ENCODE peak calls at places on chromosome 16, in seven cellular contexts. U, J, X, E, N, P and K are unnamed samples.

GRCh38 chr16:4032768-4033167 is 83.5 kb downstream of the ADCY9 start:
- DNase-seq in E (no peak), N (peak; percentile 44), J (no peak), X (no peak), P (peak; percentile 37), U (no peak), K (peak; percentile 87)

GRCh38 chr16:10979717-10980601 is 35.6 kb downstream of the CLEC16A start:
- DNase-seq in P (peak; percentile 29), U (peak; percentile 55), N (peak; percentile 50), E (no peak), J (no peak), X (peak; percentile 87), K (peak; percentile 81)

GRCh38 chr16:23434380-23434779 is 18.6 kb downstream of the COG7 start:
- DNase-seq in J (peak; percentile 59), P (no peak), U (no peak), X (peak; percentile 56), E (peak; percentile 71), N (no peak), K (no peak)

GRCh38 chr16:75343311-75343710 is 90.0 kb downstream of the CFDP1 start:
- DNase-seq in E (no peak), P (no peak), U (no peak), J (no peak), N (no peak), X (no peak), K (no peak)

GRCh38 chr16:2529061-2529931 is 1.9 kb downstream of the CEMP1 start:
- DNase-seq in E (no peak), N (peak; percentile 20), X (no peak), U (peak; percentile 31), P (no peak), J (no peak), K (peak; percentile 53)

GRCh38 chr16:81562174-81562849 is 117.7 kb downstream of the CMIP start:
- DNase-seq in X (no peak), J (no peak), U (no peak), P (no peak), E (no peak), N (peak; percentile 27), K (no peak)

GRCh38 chr16:11079657-11080187 is 135.4 kb downstream of the CLEC16A start:
- DNase-seq in N (no peak), J (no peak), P (no peak), U (no peak), X (peak; percentile 28), E (no peak), K (no peak)

GRCh38 chr16:70473446-70474319 is 19.3 kb downstream of the FCSK start:
- DNase-seq in N (no peak), U (no peak), E (no peak), P (no peak), J (no peak), X (no peak), K (no peak)

GRCh38 chr16:9378876-9379275 is 287.4 kb downstream of the HAPSTR1 start:
- DNase-seq in P (no peak), E (no peak), X (no peak), J (no peak), U (no peak), N (no peak), K (no peak)

GRCh38 chr16:3283525-3284447 is 495 bp downstream of the ZNF263 start:
- DNase-seq in N (peak; percentile 37), J (no peak), P (peak; percentile 40), E (no peak), U (peak; percentile 24), X (peak; percentile 18), K (peak; percentile 55)

GRCh38 chr16:53052519-53053501 is at the start of gene CHD9NB:
- DNase-seq in U (no peak), N (no peak), J (peak; percentile 73), X (peak; percentile 99), E (no peak), P (peak; percentile 33), K (no peak)

DNA sequence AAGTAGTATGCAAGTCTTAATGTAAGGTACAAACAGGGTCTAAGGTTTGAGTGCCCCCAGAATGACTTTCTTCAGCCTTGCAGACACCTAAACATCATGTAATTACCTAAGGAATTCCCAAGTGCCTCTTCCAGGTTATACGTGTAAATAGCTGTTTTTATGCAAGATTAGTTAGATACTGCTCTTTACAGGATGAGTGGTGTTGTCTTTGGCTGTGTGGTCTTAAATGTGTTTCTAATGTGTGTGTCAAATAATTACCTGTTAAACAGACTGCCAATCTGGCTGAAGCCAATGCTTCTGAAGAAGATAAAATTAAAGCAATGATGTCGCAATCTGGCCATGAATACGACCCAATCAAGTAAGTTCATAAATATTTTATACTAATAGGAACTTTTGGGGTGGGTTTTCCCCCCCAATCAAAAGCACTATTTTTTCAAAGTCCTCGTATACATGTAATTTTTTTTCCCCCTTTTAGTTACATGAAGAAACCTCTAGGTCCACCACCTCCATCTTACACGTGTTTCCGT is 16.0 kb downstream of the RBBP6 start:
- DNase-seq in U (no peak), N (no peak), E (no peak), X (no peak), J (no peak), P (no peak), K (no peak)
- H3K4me1 ChIP-seq in U (no peaks in the 10 kb centered on the region), N (no peaks in the 10 kb centered on the region), E (no peaks in the 10 kb centered on the region), X (no peaks in the 10 kb centered on the region), J (no peaks in the 10 kb centered on the region), P (no peaks in the 10 kb centered on the region), K (no peaks in the 10 kb centered on the region)

DNA sequence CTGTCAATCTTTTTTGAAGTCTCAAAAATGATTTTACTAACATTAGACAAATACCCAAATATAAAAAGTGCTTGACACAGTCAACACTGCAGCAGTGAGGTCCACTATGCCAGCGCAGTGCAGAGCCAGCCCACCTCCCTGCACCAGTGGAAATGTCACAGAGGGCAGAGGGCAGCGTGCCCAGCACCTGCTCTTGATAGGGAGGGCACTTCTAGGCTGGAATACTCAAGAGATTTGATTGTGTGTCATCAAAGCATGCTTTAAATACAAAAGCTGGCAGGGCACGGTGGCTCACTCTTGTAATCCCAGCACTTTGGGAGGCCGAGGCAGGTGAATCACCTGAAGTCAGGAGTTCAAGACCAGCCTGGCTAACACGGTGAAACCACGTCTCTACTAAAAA is 136.0 kb downstream of the ANKRD11 start:
- DNase-seq in E (no peak), P (no peak), N (no peak), J (no peak), U (no peak), X (no peak), K (peak; percentile 48)
- H3K4me1 ChIP-seq in E (peaks cover 26% of the 10 kb centered on the region), P (peaks cover 26% of the 10 kb centered on the region), N (peaks cover 76% of the 10 kb centered on the region), J (peaks cover 7% of the 10 kb centered on the region), U (peaks cover 19% of the 10 kb centered on the region), X (peaks cover 41% of the 10 kb centered on the region), K (no peaks in the 10 kb centered on the region)

GRCh38 chr16:88762258-88762870 is 22.7 kb downstream of the PIEZO1 start:
- DNase-seq in P (no peak), U (no peak), J (no peak), X (no peak), E (no peak), N (no peak), K (no peak)
- H3K4me1 ChIP-seq in P (peaks cover 1% of the 10 kb centered on the region), U (peaks cover 10% of the 10 kb centered on the region), J (peaks cover 13% of the 10 kb centered on the region), X (peaks cover 29% of the 10 kb centered on the region), E (peaks cover 50% of the 10 kb centered on the region), N (no peaks in the 10 kb centered on the region), K (no peaks in the 10 kb centered on the region)

GRCh38 chr16:87075319-87075860 is 241.8 kb downstream of the C16orf95 start:
- DNase-seq in P (no peak), J (no peak), E (no peak), N (no peak), U (no peak), X (no peak), K (no peak)
- H3K4me1 ChIP-seq in P (no peaks in the 10 kb centered on the region), J (peaks cover 7% of the 10 kb centered on the region), E (no peaks in the 10 kb centered on the region), N (no peaks in the 10 kb centered on the region), U (no peaks in the 10 kb centered on the region), X (peaks cover 5% of the 10 kb centered on the region), K (no peaks in the 10 kb centered on the region)

GRCh38 chr16:67884-68789 is 4.3 kb downstream of the RHBDF1 start:
- DNase-seq in E (no peak), X (no peak), N (peak; percentile 59), U (no peak), J (no peak), P (peak; percentile 60), K (no peak)
- H3K4me1 ChIP-seq in E (peaks cover 5% of the 10 kb centered on the region), X (peaks cover 30% of the 10 kb centered on the region), N (peaks cover 58% of the 10 kb centered on the region), U (peaks cover 20% of the 10 kb centered on the region), J (peaks cover 13% of the 10 kb centered on the region), P (peaks cover 11% of the 10 kb centered on the region), K (no peaks in the 10 kb centered on the region)

DNA sequence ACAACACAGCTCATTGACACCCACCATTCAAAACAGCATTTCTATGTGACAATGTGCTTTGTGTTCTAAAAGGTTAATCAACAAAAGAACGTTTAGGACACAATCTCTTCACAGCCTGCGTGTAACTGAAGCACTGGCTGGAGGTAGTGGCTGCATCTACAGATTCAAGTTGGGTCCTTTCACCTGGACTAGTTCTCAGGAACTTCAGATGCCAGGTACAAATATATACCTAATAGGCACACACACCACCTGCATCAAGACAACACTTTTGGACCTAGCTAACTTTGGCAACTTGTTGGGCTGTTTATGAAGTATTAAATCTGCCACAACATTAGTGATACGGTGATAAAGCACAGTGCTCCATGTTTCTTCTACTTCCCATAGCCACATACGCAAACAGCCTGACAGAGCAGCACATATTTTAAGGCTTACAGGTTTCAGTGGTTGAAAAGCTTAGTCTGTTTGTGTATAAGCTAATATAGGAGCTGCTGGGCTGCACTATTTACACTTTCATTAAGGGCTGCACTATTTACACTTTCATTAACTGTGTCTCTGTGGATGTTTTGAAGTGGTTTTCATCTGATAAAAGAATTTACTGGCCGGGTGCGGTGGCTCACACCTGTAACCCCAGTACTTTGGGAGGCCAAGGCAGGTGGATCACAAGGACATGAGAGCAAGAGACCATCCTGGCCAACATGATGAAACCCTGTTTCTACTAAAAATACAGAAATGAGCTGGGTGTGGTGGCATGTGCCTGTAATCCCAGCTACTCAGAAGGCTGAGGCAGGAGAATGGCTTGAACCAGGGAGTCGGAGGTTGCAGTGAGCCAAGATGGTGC is 132.6 kb downstream of the PARN start:
- DNase-seq in P (no peak), N (no peak), U (no peak), X (no peak), J (no peak), E (no peak), K (no peak)
- H3K4me1 ChIP-seq in P (peaks cover 3% of the 10 kb centered on the region), N (peaks cover 76% of the 10 kb centered on the region), U (peaks cover 6% of the 10 kb centered on the region), X (peaks cover 38% of the 10 kb centered on the region), J (peaks cover 43% of the 10 kb centered on the region), E (peaks cover 21% of the 10 kb centered on the region), K (peaks cover 10% of the 10 kb centered on the region)

GRCh38 chr16:73054732-73055481 is 7.0 kb upstream of the ZFHX3 start:
- DNase-seq in N (no peak), J (no peak), E (no peak), P (no peak), X (peak; percentile 60), U (no peak), K (no peak)
- H3K4me1 ChIP-seq in N (peaks cover 48% of the 10 kb centered on the region), J (peaks cover 44% of the 10 kb centered on the region), E (peaks cover 51% of the 10 kb centered on the region), P (peaks cover 4% of the 10 kb centered on the region), X (peaks cover 45% of the 10 kb centered on the region), U (peaks cover 8% of the 10 kb centered on the region), K (peaks cover 2% of the 10 kb centered on the region)